ENCODE peak calls at places on chromosome 17, in nine cellular contexts. One of them, this sample, is unnamed.
A peak's percentile ranks its signal among the peaks of the same experiment; 100 is the strongest.

GRCh38 chr17:41799366-41799765 is 12.4 kb downstream of the P3H4 start:
- DNase-seq in D341Med: no peak
- DNase-seq in CD8-positive, alpha-beta memory T cell: no peak
- DNase-seq in bronchial epithelial cell: peak; percentile 92
- DNase-seq in EL: no peak
- DNase-seq in HFF-Myc: no peak
- DNase-seq in HS-5: no peak
- DNase-seq in neural crest cell: no peak
- DNase-seq in naive thymus-derived CD8-positive, alpha-beta T cell: no peak
- DNase-seq in this sample: no peak

GRCh38 chr17:49497147-49498036 is 2.3 kb downstream of the NGFR start:
- DNase-seq in D341Med: peak; percentile 81
- DNase-seq in CD8-positive, alpha-beta memory T cell: no peak
- DNase-seq in bronchial epithelial cell: peak; percentile 30
- DNase-seq in EL: peak; percentile 25
- DNase-seq in HFF-Myc: no peak
- DNase-seq in HS-5: no peak
- DNase-seq in neural crest cell: peak; percentile 41
- DNase-seq in naive thymus-derived CD8-positive, alpha-beta T cell: peak; percentile 27
- DNase-seq in this sample: peak; percentile 13

GRCh38 chr17:17755715-17756114 is 74.5 kb downstream of the RAI1 start:
- DNase-seq in D341Med: no peak
- DNase-seq in CD8-positive, alpha-beta memory T cell: no peak
- DNase-seq in bronchial epithelial cell: no peak
- DNase-seq in EL: no peak
- DNase-seq in HFF-Myc: no peak
- DNase-seq in HS-5: no peak
- DNase-seq in neural crest cell: no peak
- DNase-seq in naive thymus-derived CD8-positive, alpha-beta T cell: no peak
- DNase-seq in this sample: no peak

GRCh38 chr17:58323420-58324408 is 4.9 kb downstream of the TSPOAP1 start:
- DNase-seq in D341Med: no peak
- DNase-seq in CD8-positive, alpha-beta memory T cell: no peak
- DNase-seq in bronchial epithelial cell: no peak
- DNase-seq in EL: no peak
- DNase-seq in HFF-Myc: no peak
- DNase-seq in HS-5: no peak
- DNase-seq in neural crest cell: no peak
- DNase-seq in naive thymus-derived CD8-positive, alpha-beta T cell: no peak
- DNase-seq in this sample: peak; percentile 22

GRCh38 chr17:55424893-55425540 is 3.4 kb upstream of the MMD start:
- DNase-seq in D341Med: no peak
- DNase-seq in CD8-positive, alpha-beta memory T cell: no peak
- DNase-seq in bronchial epithelial cell: no peak
- DNase-seq in EL: no peak
- DNase-seq in HFF-Myc: no peak
- DNase-seq in HS-5: no peak
- DNase-seq in neural crest cell: no peak
- DNase-seq in naive thymus-derived CD8-positive, alpha-beta T cell: no peak
- DNase-seq in this sample: no peak

GRCh38 chr17:32871736-32872135 is 5.2 kb downstream of the MYO1D start:
- DNase-seq in D341Med: no peak
- DNase-seq in CD8-positive, alpha-beta memory T cell: no peak
- DNase-seq in bronchial epithelial cell: no peak
- DNase-seq in EL: no peak
- DNase-seq in HFF-Myc: no peak
- DNase-seq in HS-5: no peak
- DNase-seq in neural crest cell: no peak
- DNase-seq in naive thymus-derived CD8-positive, alpha-beta T cell: no peak
- DNase-seq in this sample: no peak

GRCh38 chr17:77821114-77821513 is 137.4 kb upstream of the TNRC6C start:
- DNase-seq in D341Med: no peak
- DNase-seq in CD8-positive, alpha-beta memory T cell: no peak
- DNase-seq in bronchial epithelial cell: no peak
- DNase-seq in EL: no peak
- DNase-seq in HFF-Myc: no peak
- DNase-seq in HS-5: no peak
- DNase-seq in neural crest cell: no peak
- DNase-seq in naive thymus-derived CD8-positive, alpha-beta T cell: no peak
- DNase-seq in this sample: no peak

GRCh38 chr17:81123052-81124048 is 42.0 kb upstream of the PVALEF start:
- DNase-seq in D341Med: no peak
- DNase-seq in CD8-positive, alpha-beta memory T cell: no peak
- DNase-seq in bronchial epithelial cell: no peak
- DNase-seq in EL: no peak
- DNase-seq in HFF-Myc: no peak
- DNase-seq in HS-5: no peak
- DNase-seq in neural crest cell: no peak
- DNase-seq in naive thymus-derived CD8-positive, alpha-beta T cell: no peak
- DNase-seq in this sample: no peak

GRCh38 chr17:27983853-27984252 is 58.6 kb upstream of the NLK start:
- DNase-seq in D341Med: no peak
- DNase-seq in CD8-positive, alpha-beta memory T cell: no peak
- DNase-seq in bronchial epithelial cell: no peak
- DNase-seq in EL: no peak
- DNase-seq in HFF-Myc: no peak
- DNase-seq in HS-5: no peak
- DNase-seq in neural crest cell: no peak
- DNase-seq in naive thymus-derived CD8-positive, alpha-beta T cell: no peak
- DNase-seq in this sample: no peak

This sample was measured in NCI-H2227 treated with DMSO at 0.1 percent for 48 hours.